ENCODE peak calls at places on chromosomes 16 and 17, in seven cellular contexts. P, E, Y, T, W, R and S are unnamed samples.

GRCh38 chr17:18187226-18187625 is 3.6 kb downstream of the ALKBH5 start:
- DNase-seq in P (no peak), E (no peak), Y (no peak), T (no peak), W (no peak), R (no peak), S (no peak)

GRCh38 chr16:46882940-46883307 is 1.2 kb upstream of the GPT2 start:
- DNase-seq in P (no peak), E (no peak), Y (no peak), T (no peak), W (peak), R (no peak), S (no peak)

GRCh38 chr16:28073836-28074235 is 10.3 kb upstream of the GSG1L start:
- DNase-seq in P (no peak), E (no peak), Y (no peak), T (no peak), W (no peak), R (no peak), S (no peak)

GRCh38 chr16:56932588-56933265 is 785 bp downstream of the HERPUD1 start:
- DNase-seq in P (peak), E (peak), Y (no peak), T (peak), W (peak), R (no peak), S (peak)

GRCh38 chr16:27985981-27986380 is 77.5 kb downstream of the GSG1L start:
- DNase-seq in P (peak), E (no peak), Y (no peak), T (no peak), W (no peak), R (no peak), S (no peak)

GRCh38 chr16:31455601-31456314 is 3.5 kb upstream of the ARMC5 start:
- DNase-seq in P (peak), E (peak), Y (no peak), T (peak), W (peak), R (no peak), S (peak)

GRCh38 chr16:10040136-10041080 is 141.8 kb downstream of the GRIN2A start:
- DNase-seq in P (no peak), E (no peak), Y (no peak), T (no peak), W (no peak), R (no peak), S (no peak)

GRCh38 chr17:66386789-66387351 is 84.5 kb downstream of the PRKCA start:
- DNase-seq in P (no peak), E (no peak), Y (no peak), T (no peak), W (no peak), R (no peak), S (no peak)

GRCh38 chr17:57559226-57559625 is 185.9 kb downstream of the CCDC182 start:
- DNase-seq in P (no peak), E (no peak), Y (no peak), T (no peak), W (no peak), R (no peak), S (no peak)

GRCh38 chr16:89122322-89122831 is 28.7 kb downstream of the ACSF3 start:
- DNase-seq in P (peak), E (peak), Y (peak), T (no peak), W (peak), R (peak), S (no peak)

GRCh38 chr17:42403150-42403549 is 14.9 kb upstream of the STAT3 start:
- DNase-seq in P (peak), E (peak), Y (no peak), T (no peak), W (peak), R (no peak), S (no peak)

GRCh38 chr17:42313773-42314566 is 25.7 kb downstream of the STAT5A start:
- DNase-seq in P (no peak), E (peak), Y (no peak), T (no peak), W (no peak), R (no peak), S (no peak)

GRCh38 chr17:37710344-37710886 is 34.4 kb downstream of the HNF1B start:
- DNase-seq in P (no peak), E (no peak), Y (no peak), T (peak), W (peak), R (no peak), S (no peak)

GRCh38 chr16:73215482-73216377 is 167.8 kb upstream of the ZFHX3 start:
- DNase-seq in P (no peak), E (no peak), Y (no peak), T (no peak), W (no peak), R (no peak), S (no peak)

GRCh38 chr16:87707097-87707496 is 58.7 kb downstream of the KLHDC4 start:
- DNase-seq in P (no peak), E (no peak), Y (no peak), T (no peak), W (no peak), R (no peak), S (no peak)

GRCh38 chr16:66930189-66930588 is 4.0 kb downstream of the CIAO2B start:
- DNase-seq in P (no peak), E (no peak), Y (no peak), T (peak), W (no peak), R (no peak), S (no peak)